ENCODE peak calls at places on chromosomes 11 and 22, in nine cellular contexts. B is GF-D8; S is stimulated activated CD8-positive, alpha-beta memory T cell treated with anti-CD3 and anti-CD28 coated beads, Interleukin-15, amount 100 ng/mL, for 24 hours; P is activated CD4-positive, CD25-positive, alpha-beta regulatory T cell; L is HEK293T; W is Panc1; M is mucosa of descending colon; C is naive thymus-derived CD4-positive, alpha-beta T cell; R is stimulated activated CD4-positive, alpha-beta T cell treated with anti-CD3 and anti-CD28 coated beads, TNF-alpha, amount 100 ng/mL, for 1 hour. D is an unnamed sample.
A peak's percentile ranks its signal among the peaks of the same experiment; 100 is the strongest.

GRCh38 chr22:25013634-25014033 is 61.1 kb downstream of the KIAA1671 start:
- DNase-seq in B (no peak), S (no peak), P (no peak), L (peak; percentile 79), W (no peak), M (peak; percentile 85), C (no peak), R (no peak), D (peak; percentile 67)

GRCh38 chr22:23216331-23217170 is 36.2 kb downstream of the BCR start:
- DNase-seq in B (peak; percentile 97), S (no peak), P (no peak), L (no peak), W (no peak), M (no peak), C (peak; percentile 42), R (no peak), D (peak; percentile 9)

GRCh38 chr11:105368711-105369110 is 229.1 kb upstream of the CARD18 start:
- DNase-seq in B (no peak), S (no peak), P (no peak), L (no peak), W (no peak), M (no peak), C (no peak), R (no peak), D (no peak)

GRCh38 chr11:48900131-48900800 is 83.4 kb downstream of the TRIM51G start:
- DNase-seq in B (no peak), S (no peak), P (no peak), L (no peak), W (no peak), M (no peak), C (no peak), R (no peak), D (no peak)

GRCh38 chr22:47316020-47316419 is 553.6 kb downstream of the TBC1D22A start:
- DNase-seq in B (no peak), S (no peak), P (no peak), L (no peak), W (no peak), M (no peak), C (no peak), R (no peak), D (no peak)

GRCh38 chr11:1288426-1289151 is 20.8 kb downstream of the TOLLIP start:
- DNase-seq in B (no peak), S (no peak), P (no peak), L (no peak), W (no peak), M (no peak), C (no peak), R (no peak), D (no peak)

GRCh38 chr22:32389685-32390084 is 22.4 kb downstream of the RTCB start:
- DNase-seq in B (no peak), S (no peak), P (no peak), L (no peak), W (no peak), M (peak; percentile 43), C (peak; percentile 15), R (no peak), D (no peak)

GRCh38 chr11:92941676-92942571 is 27.5 kb upstream of the MTNR1B start:
- DNase-seq in B (no peak), S (no peak), P (no peak), L (peak; percentile 61), W (peak; percentile 25), M (peak; percentile 14), C (no peak), R (no peak), D (peak; percentile 65)